ENCODE peak calls at places on chromosomes 1 and 21, in five cellular contexts. C, K, R, D and N are unnamed samples.

GRCh38 chr1:187999973-188000372 is 1171.2 kb downstream of the PLA2G4A start:
- DNase-seq in C (peak; percentile 16), K (peak; percentile 11), R (peak; percentile 17), D (no peak), N (no peak)

GRCh38 chr1:155979525-155980343 is 1.4 kb upstream of the ARHGEF2 start:
- DNase-seq in C (no peak), K (no peak), R (no peak), D (no peak), N (no peak)

GRCh38 chr1:1440941-1441888 is 5.7 kb downstream of the VWA1 start:
- DNase-seq in C (no peak), K (peak; percentile 70), R (no peak), D (peak; percentile 55), N (no peak)

GRCh38 chr1:119008483-119009299 is 20.5 kb upstream of the TBX15 start:
- DNase-seq in C (peak; percentile 74), K (peak; percentile 73), R (peak; percentile 54), D (peak; percentile 19), N (peak; percentile 28)

GRCh38 chr1:30908446-30908885 is at the start of gene SDC3:
- DNase-seq in C (no peak), K (peak; percentile 49), R (no peak), D (no peak), N (no peak)

GRCh38 chr1:8374812-8375211 is 56.9 kb downstream of the SLC45A1 start:
- DNase-seq in C (peak; percentile 63), K (peak; percentile 66), R (peak; percentile 56), D (peak; percentile 41), N (no peak)

GRCh38 chr1:243393093-243393492 is 137.3 kb downstream of the SDCCAG8 start:
- DNase-seq in C (no peak), K (no peak), R (no peak), D (no peak), N (no peak)

GRCh38 chr1:230793463-230793745 is 46.2 kb downstream of the CAPN9 start:
- DNase-seq in C (no peak), K (no peak), R (no peak), D (no peak), N (no peak)

GRCh38 chr1:29975036-29975694 is 738.8 kb downstream of the PTPRU start:
- DNase-seq in C (peak; percentile 35), K (peak; percentile 49), R (peak; percentile 49), D (peak; percentile 42), N (peak; percentile 1)

GRCh38 chr1:8752921-8753713 is 64.3 kb downstream of the RERE start:
- DNase-seq in C (no peak), K (no peak), R (no peak), D (no peak), N (no peak)

GRCh38 chr1:201016211-201016651 is 7.3 kb downstream of the KIF21B start:
- DNase-seq in C (peak; percentile 14), K (peak; percentile 42), R (peak; percentile 34), D (no peak), N (no peak)

GRCh38 chr21:41803316-41803715 is 36.5 kb upstream of the RIPK4 start:
- DNase-seq in C (no peak), K (peak; percentile 27), R (no peak), D (no peak), N (no peak)

GRCh38 chr1:41502912-41503311 is 18.4 kb upstream of the EDN2 start:
- DNase-seq in C (no peak), K (no peak), R (no peak), D (no peak), N (no peak)

GRCh38 chr1:209756608-209757445 is 974 bp downstream of the TRAF3IP3 start:
- DNase-seq in C (no peak), K (no peak), R (no peak), D (peak; percentile 58), N (no peak)

GRCh38 chr1:184035719-184036516 is 1.6 kb downstream of the COLGALT2 start:
- DNase-seq in C (no peak), K (no peak), R (no peak), D (no peak), N (no peak)

GRCh38 chr1:37965301-37965700 is 18.4 kb upstream of the INPP5B start:
- DNase-seq in C (no peak), K (no peak), R (no peak), D (no peak), N (no peak)

GRCh38 chr1:162943627-162944026 is 82.7 kb upstream of the CCDC190 start:
- DNase-seq in C (peak; percentile 24), K (no peak), R (peak; percentile 18), D (no peak), N (no peak)

GRCh38 chr1:50705699-50706098 is 254.4 kb downstream of the FAF1 start:
- DNase-seq in C (no peak), K (no peak), R (no peak), D (no peak), N (no peak)

GRCh38 chr1:226975909-226976670 is 36.0 kb downstream of the COQ8A start:
- DNase-seq in C (no peak), K (no peak), R (no peak), D (no peak), N (no peak)

GRCh38 chr1:226973371-226973897 is 33.3 kb downstream of the COQ8A start:
- DNase-seq in C (no peak), K (no peak), R (no peak), D (no peak), N (no peak)

GRCh38 chr1:226975259-226975908 is 35.3 kb downstream of the COQ8A start:
- DNase-seq in C (no peak), K (no peak), R (no peak), D (no peak), N (no peak)

GRCh38 chr1:226973898-226974543 is 33.9 kb downstream of the COQ8A start:
- DNase-seq in C (peak; percentile 37), K (peak; percentile 24), R (peak; percentile 24), D (no peak), N (no peak)

DNA sequence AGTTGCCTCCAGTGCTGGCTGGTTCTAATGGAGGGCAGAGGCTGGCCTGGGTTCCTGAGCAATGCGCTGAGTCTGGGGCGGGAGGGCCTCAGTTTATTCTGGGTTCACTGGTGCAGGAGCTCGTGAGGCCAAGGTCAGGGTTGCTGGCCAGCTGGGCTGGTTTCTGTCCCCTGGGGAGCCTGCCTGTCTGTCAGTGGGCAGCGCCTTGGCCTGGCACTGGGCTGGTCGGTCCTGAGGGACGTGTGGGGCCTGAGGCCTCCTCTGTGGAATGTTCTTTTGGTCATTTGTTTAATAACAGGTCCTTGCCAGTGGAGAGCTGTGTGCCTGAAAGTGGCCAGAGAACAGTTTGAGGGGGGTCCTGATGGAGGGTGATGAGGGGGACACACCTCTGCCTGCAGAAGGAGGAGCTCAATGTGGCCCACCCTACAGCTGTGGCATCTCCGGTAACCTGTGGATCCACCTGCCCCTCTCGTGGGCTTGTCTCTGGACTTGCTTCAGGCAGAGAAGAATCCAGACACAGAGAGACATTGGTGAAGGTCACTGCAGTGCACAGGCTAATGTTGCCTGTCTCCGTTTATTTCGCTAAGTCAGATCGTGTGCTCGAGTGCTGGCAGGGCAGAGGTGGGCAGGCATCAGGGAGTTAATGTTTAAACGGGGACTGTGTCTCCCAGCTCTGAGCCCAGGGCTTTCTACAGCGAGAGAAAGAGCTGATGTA is 34.6 kb downstream of the COQ8A start:
- DNase-seq in C (no peak), K (no peak), R (no peak), D (no peak), N (no peak)
- H3K9ac ChIP-seq in C (peak overlapping the region; percentile 16), K (no peak overlapping the region), R (no peak overlapping the region), D (no peak overlapping the region), N (no peak overlapping the region)

GRCh38 chr21:38156200-38156599 is 100.6 kb upstream of the KCNJ15 start:
- DNase-seq in C (no peak), K (no peak), R (no peak), D (no peak), N (no peak)
- H3K9ac ChIP-seq in C (no peak overlapping the region), K (no peak overlapping the region), R (no peak overlapping the region), D (no peak overlapping the region), N (no peak overlapping the region)

GRCh38 chr1:3121401-3122215 is 52.6 kb downstream of the PRDM16 start:
- DNase-seq in C (no peak), K (no peak), R (no peak), D (no peak), N (no peak)
- H3K9ac ChIP-seq in C (no peak overlapping the region), K (no peak overlapping the region), R (no peak overlapping the region), D (no peak overlapping the region), N (no peak overlapping the region)

DNA sequence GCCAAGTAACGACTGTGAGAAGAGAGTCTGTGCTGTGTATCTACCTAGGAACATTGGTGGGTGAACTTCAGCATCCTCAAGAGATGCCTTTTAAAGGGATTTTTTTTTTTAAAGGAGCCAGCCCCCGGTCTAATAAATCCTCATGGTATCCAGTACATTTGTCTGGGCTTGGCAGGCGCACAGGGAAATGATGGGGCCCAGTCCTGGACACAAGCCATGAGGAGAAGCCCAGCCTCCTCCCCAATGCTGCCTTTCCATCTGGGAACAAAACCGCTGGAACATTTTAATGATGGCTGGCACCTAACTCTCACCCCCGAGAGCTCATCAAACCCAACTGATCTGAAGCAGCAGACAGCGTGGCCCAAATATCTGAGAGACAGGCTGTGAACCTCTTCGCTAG is 64.2 kb downstream of the ACOT7 start:
- DNase-seq in C (peak; percentile 50), K (no peak), R (peak; percentile 17), D (no peak), N (no peak)
- H3K9ac ChIP-seq in C (no peak overlapping the region), K (no peak overlapping the region), R (no peak overlapping the region), D (no peak overlapping the region), N (no peak overlapping the region)

DNA sequence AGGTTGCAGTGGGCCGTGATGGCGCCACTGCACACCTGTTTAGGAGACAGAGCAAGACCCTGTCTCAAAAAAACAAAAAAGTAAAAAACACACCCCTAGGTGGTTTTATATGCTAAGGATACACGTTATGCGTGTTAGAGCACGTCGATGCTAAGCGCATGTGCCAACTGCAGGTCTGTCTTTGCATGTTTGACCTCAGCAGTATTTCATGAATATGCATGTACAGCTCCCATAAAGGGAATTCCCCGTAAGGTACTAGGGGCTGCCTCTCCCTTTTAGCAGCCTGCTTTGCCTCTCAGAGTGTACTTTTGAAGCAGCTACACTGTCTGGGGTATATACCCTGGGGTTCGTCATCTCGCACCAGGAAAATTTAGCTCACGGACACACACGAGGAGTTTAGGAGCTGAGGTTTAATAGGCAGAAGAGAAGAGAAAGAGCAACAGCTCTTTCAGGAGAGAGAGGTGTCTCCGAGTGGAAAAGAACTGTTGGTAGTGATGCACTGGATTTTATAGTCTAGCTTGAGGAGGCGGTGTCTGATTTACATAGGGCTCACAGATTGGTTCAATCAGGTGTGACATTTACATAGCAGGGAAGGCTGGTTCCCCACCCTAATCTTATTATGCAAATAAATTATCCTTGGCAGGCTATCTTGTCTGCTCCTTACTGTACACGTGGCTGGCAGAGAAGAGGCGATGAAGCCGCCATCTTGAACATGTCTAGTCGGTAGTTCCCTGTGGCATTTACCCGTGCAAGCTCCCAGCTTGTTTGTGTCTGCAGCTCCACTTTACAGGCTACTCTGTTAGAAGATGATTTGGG is 4.2 kb upstream of the OTUD3 start:
- DNase-seq in C (no peak), K (no peak), R (no peak), D (peak; percentile 11), N (peak; percentile 70)
- H3K9ac ChIP-seq in C (no peak overlapping the region), K (no peak overlapping the region), R (no peak overlapping the region), D (no peak overlapping the region), N (no peak overlapping the region)

GRCh38 chr1:17067465-17068245 is 13.8 kb upstream of the SDHB start:
- DNase-seq in C (no peak), K (no peak), R (no peak), D (no peak), N (no peak)
- H3K9ac ChIP-seq in C (no peak overlapping the region), K (no peak overlapping the region), R (no peak overlapping the region), D (no peak overlapping the region), N (no peak overlapping the region)

GRCh38 chr1:69073176-69073575 is 494.5 kb upstream of the LRRC7 start:
- DNase-seq in C (no peak), K (no peak), R (no peak), D (no peak), N (no peak)

GRCh38 chr1:69076631-69077030 is 491.1 kb upstream of the LRRC7 start:
- DNase-seq in C (no peak), K (no peak), R (no peak), D (no peak), N (no peak)

GRCh38 chr1:69070660-69071373 is 496.9 kb upstream of the LRRC7 start:
- DNase-seq in C (no peak), K (no peak), R (no peak), D (no peak), N (no peak)
- H3K9ac ChIP-seq in C (no peak overlapping the region), K (no peak overlapping the region), R (no peak overlapping the region), D (no peak overlapping the region), N (no peak overlapping the region)